ENCODE peak calls at places on chromosomes 7 and 10, in ten cellular contexts. One of them, this sample, is unnamed.

GRCh38 chr7:47040795-47041194 is 541.1 kb downstream of the TNS3 start:
- DNase-seq in SW480: no peak
- DNase-seq in NCI-H187: no peak
- DNase-seq in GM04504: no peak
- DNase-seq in GM12865: no peak
- DNase-seq in Daoy: peak; percentile 21
- DNase-seq in PC-9: no peak
- DNase-seq in Right ventricle myocardium superior: no peak
- DNase-seq in activated CD8-positive, alpha-beta T cell treated with anti-CD3 and anti-CD28 coated beads, Interleukin-2, amount 10 ng/mL, durations not matched to agents 7 days and 5 days: no peak
- DNase-seq in EL: no peak
- DNase-seq in this sample: no peak

GRCh38 chr7:159075563-159076238 is 69.0 kb downstream of the VIPR2 start:
- DNase-seq in NCI-H187: no peak
- DNase-seq in Right ventricle myocardium superior: no peak
- DNase-seq in SW480: no peak
- DNase-seq in GM12865: no peak
- DNase-seq in PC-9: no peak
- DNase-seq in EL: no peak
- DNase-seq in GM04504: no peak
- DNase-seq in activated CD8-positive, alpha-beta T cell treated with anti-CD3 and anti-CD28 coated beads, Interleukin-2, amount 10 ng/mL, durations not matched to agents 7 days and 5 days: no peak
- DNase-seq in Daoy: no peak
- DNase-seq in this sample: no peak

GRCh38 chr7:74246497-74246896 is 7.7 kb downstream of the RFC2 start:
- DNase-seq in SW480: no peak
- DNase-seq in Right ventricle myocardium superior: no peak
- DNase-seq in NCI-H187: no peak
- DNase-seq in PC-9: no peak
- DNase-seq in Daoy: no peak
- DNase-seq in EL: no peak
- DNase-seq in GM04504: no peak
- DNase-seq in GM12865: no peak
- DNase-seq in activated CD8-positive, alpha-beta T cell treated with anti-CD3 and anti-CD28 coated beads, Interleukin-2, amount 10 ng/mL, durations not matched to agents 7 days and 5 days: no peak
- DNase-seq in this sample: no peak

GRCh38 chr10:132113206-132113605 is 47.5 kb downstream of the JAKMIP3 start:
- DNase-seq in GM12865: no peak
- DNase-seq in Daoy: no peak
- DNase-seq in PC-9: no peak
- DNase-seq in GM04504: no peak
- DNase-seq in NCI-H187: no peak
- DNase-seq in SW480: no peak
- DNase-seq in EL: no peak
- DNase-seq in activated CD8-positive, alpha-beta T cell treated with anti-CD3 and anti-CD28 coated beads, Interleukin-2, amount 10 ng/mL, durations not matched to agents 7 days and 5 days: no peak
- DNase-seq in Right ventricle myocardium superior: peak; percentile 32
- DNase-seq in this sample: no peak

GRCh38 chr10:4902571-4903011 is 60.6 kb upstream of the AKR1C1 start:
- DNase-seq in activated CD8-positive, alpha-beta T cell treated with anti-CD3 and anti-CD28 coated beads, Interleukin-2, amount 10 ng/mL, durations not matched to agents 7 days and 5 days: no peak
- DNase-seq in GM04504: no peak
- DNase-seq in PC-9: no peak
- DNase-seq in Right ventricle myocardium superior: no peak
- DNase-seq in GM12865: peak; percentile 56
- DNase-seq in EL: no peak
- DNase-seq in Daoy: no peak
- DNase-seq in NCI-H187: no peak
- DNase-seq in SW480: no peak
- DNase-seq in this sample: peak; percentile 52

GRCh38 chr7:156143683-156144082 is 331.4 kb upstream of the SHH start:
- DNase-seq in EL: no peak
- DNase-seq in Right ventricle myocardium superior: no peak
- DNase-seq in GM12865: no peak
- DNase-seq in GM04504: no peak
- DNase-seq in SW480: no peak
- DNase-seq in Daoy: no peak
- DNase-seq in NCI-H187: no peak
- DNase-seq in PC-9: no peak
- DNase-seq in activated CD8-positive, alpha-beta T cell treated with anti-CD3 and anti-CD28 coated beads, Interleukin-2, amount 10 ng/mL, durations not matched to agents 7 days and 5 days: no peak
- DNase-seq in this sample: no peak

GRCh38 chr10:21527634-21528451 is 2.4 kb upstream of the SKIDA1 start:
- DNase-seq in activated CD8-positive, alpha-beta T cell treated with anti-CD3 and anti-CD28 coated beads, Interleukin-2, amount 10 ng/mL, durations not matched to agents 7 days and 5 days: no peak
- DNase-seq in EL: peak; percentile 50
- DNase-seq in NCI-H187: no peak
- DNase-seq in Daoy: peak; percentile 20
- DNase-seq in Right ventricle myocardium superior: no peak
- DNase-seq in SW480: no peak
- DNase-seq in PC-9: no peak
- DNase-seq in GM12865: no peak
- DNase-seq in GM04504: no peak
- DNase-seq in this sample: peak; percentile 59

GRCh38 chr7:34850681-34851080 is 186.6 kb downstream of the DPY19L1 start:
- DNase-seq in activated CD8-positive, alpha-beta T cell treated with anti-CD3 and anti-CD28 coated beads, Interleukin-2, amount 10 ng/mL, durations not matched to agents 7 days and 5 days: no peak
- DNase-seq in Right ventricle myocardium superior: no peak
- DNase-seq in SW480: no peak
- DNase-seq in GM04504: no peak
- DNase-seq in NCI-H187: no peak
- DNase-seq in PC-9: no peak
- DNase-seq in EL: peak; percentile 25
- DNase-seq in Daoy: peak; percentile 31
- DNase-seq in GM12865: no peak
- DNase-seq in this sample: no peak